ENCODE peak calls at places on chromosomes 13 and 19, in six cellular contexts. X is CD8-positive, alpha-beta T cell; R is SJSA1; C is AG04450; Z is fibroblast of lung; G is effector memory CD4-positive, alpha-beta T cell. F is an unnamed sample.

GRCh38 chr13:24688901-24689300 is 8.7 kb downstream of the ATP12A start:
- DNase-seq in X (no peak), R (no peak), C (no peak), Z (no peak), G (no peak), F (no peak)

GRCh38 chr13:113064534-113065405 is 40.8 kb upstream of the F7 start:
- DNase-seq in X (no peak), R (peak), C (no peak), Z (peak), G (no peak), F (peak)

GRCh38 chr19:19459099-19459498 is 53.6 kb downstream of the GATAD2A start:
- DNase-seq in X (no peak), R (no peak), C (no peak), Z (peak), G (no peak), F (peak)

GRCh38 chr19:34173145-34173956 is 1.0 kb downstream of the LSM14A start:
- DNase-seq in X (peak), R (no peak), C (no peak), Z (peak), G (peak), F (peak)

GRCh38 chr13:34346626-34347025 is 528.7 kb downstream of the RFC3 start:
- DNase-seq in X (no peak), R (no peak), C (no peak), Z (no peak), G (no peak), F (peak)

GRCh38 chr19:5128932-5129389 is 160.0 kb downstream of the KDM4B start:
- DNase-seq in X (no peak), R (no peak), C (no peak), Z (peak), G (no peak), F (no peak)

GRCh38 chr13:102774210-102774560 is 599 bp upstream of the TEX30 start:
- DNase-seq in X (no peak), R (no peak), C (no peak), Z (no peak), G (no peak), F (no peak)

GRCh38 chr13:106597190-106597589 is 29.3 kb upstream of the ARGLU1 start:
- DNase-seq in X (no peak), R (no peak), C (no peak), Z (no peak), G (no peak), F (peak)

GRCh38 chr19:14563989-14564650 is 7.7 kb downstream of the NDUFB7 start:
- DNase-seq in X (peak), R (no peak), C (no peak), Z (no peak), G (peak), F (no peak)

GRCh38 chr13:104043184-104043583 is 977.0 kb upstream of the SLC10A2 start:
- DNase-seq in X (no peak), R (no peak), C (no peak), Z (peak), G (no peak), F (no peak)

GRCh38 chr13:27037171-27037570 is 134.4 kb downstream of the USP12 start:
- DNase-seq in X (no peak), R (no peak), C (no peak), Z (no peak), G (no peak), F (no peak)

GRCh38 chr19:44658069-44658727 is 13.1 kb upstream of the CEACAM19 start:
- DNase-seq in X (no peak), R (no peak), C (no peak), Z (no peak), G (no peak), F (no peak)

GRCh38 chr19:3358919-3359849 is 7.2 kb upstream of the NFIC start:
- DNase-seq in X (peak), R (no peak), C (no peak), Z (peak), G (peak), F (peak)

GRCh38 chr13:47503468-47503867 is 497.6 kb downstream of the SUCLA2 start:
- DNase-seq in X (no peak), R (no peak), C (no peak), Z (no peak), G (no peak), F (no peak)

DNA sequence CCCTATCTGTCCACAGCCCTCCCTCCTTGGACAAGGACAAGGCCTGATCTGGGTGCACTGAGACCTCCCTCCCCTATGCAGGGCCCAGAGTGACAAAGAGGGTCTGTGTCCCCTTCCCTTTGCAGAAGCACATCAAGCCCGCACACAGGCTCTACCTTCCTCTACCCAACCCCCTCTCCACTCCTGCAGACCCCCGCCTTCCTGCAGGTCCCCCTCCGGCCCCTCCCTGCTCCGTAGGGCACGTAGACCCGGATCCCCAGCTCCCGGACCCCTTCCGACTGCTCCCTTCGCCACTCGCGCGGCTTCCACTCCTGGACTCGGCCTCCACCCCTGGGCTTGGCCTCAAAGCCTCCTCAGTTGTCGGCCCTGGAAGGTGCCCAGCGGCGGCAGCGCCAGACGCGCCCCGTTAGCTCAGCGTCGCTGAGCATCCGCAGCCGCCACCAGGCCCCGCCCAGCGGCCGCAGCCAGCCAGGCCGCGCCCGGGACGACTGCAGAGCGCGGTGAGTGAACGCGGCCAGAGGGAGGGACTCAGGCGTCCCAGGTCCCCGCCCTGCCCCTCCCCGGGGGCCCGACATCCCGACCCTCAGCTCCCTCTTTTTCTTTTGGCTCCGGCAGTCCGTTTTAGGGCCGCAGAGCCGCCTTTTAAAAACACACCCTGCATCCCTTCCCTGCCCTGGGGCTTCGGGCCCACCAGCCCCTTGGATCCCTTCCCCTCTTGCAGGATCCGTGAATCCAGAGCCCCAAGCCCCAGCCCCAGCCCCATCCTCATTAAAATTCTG is 1.6 kb upstream of the MYADM start:
- DNase-seq in X (peak), R (peak), C (no peak), Z (peak), G (peak), F (peak)
- H3K4me3 ChIP-seq in X (peak), R (peak), C (peak), Z (peak), G (peak), F (peak)

GRCh38 chr13:108987488-108987887 is 358.1 kb downstream of the MYO16 start:
- DNase-seq in X (no peak), R (no peak), C (no peak), Z (peak), G (no peak), F (peak)
- H3K4me3 ChIP-seq in X (no peak), R (no peak), C (no peak), Z (no peak), G (no peak), F (no peak)

GRCh38 chr13:110561335-110562033 is at the start of gene RAB20:
- DNase-seq in X (peak), R (peak), C (peak), Z (peak), G (peak), F (peak)
- H3K4me3 ChIP-seq in X (peak), R (peak), C (peak), Z (peak), G (peak), F (peak)

DNA sequence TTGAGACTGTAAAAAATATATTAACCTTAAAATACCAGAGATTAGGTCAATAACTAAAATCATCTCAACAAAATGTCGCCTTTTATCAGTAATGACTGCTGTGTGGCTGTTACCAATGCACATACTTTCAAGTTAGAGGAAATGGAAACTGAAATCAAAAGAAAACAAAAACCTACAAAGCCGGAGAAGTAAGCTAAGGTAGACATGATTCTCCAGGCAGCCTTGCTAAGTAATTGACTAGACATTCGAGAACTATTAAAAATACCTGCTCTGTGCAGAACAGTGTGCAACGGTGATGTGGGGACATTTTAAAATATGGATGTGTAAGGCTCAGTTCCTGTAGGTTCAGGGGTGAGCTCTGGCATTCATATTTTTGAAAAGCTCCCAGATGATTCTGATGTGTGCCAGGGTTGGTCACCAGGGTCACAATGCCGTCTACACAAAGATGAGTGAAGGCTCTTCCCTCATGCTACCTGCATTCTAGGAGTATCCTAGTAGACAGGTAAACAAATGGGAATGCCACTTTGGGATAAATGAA is 613 bp upstream of the EPSTI1 start:
- DNase-seq in X (no peak), R (no peak), C (no peak), Z (no peak), G (no peak), F (no peak)
- H3K4me3 ChIP-seq in X (peak), R (peak), C (peak), Z (peak), G (peak), F (peak)

DNA sequence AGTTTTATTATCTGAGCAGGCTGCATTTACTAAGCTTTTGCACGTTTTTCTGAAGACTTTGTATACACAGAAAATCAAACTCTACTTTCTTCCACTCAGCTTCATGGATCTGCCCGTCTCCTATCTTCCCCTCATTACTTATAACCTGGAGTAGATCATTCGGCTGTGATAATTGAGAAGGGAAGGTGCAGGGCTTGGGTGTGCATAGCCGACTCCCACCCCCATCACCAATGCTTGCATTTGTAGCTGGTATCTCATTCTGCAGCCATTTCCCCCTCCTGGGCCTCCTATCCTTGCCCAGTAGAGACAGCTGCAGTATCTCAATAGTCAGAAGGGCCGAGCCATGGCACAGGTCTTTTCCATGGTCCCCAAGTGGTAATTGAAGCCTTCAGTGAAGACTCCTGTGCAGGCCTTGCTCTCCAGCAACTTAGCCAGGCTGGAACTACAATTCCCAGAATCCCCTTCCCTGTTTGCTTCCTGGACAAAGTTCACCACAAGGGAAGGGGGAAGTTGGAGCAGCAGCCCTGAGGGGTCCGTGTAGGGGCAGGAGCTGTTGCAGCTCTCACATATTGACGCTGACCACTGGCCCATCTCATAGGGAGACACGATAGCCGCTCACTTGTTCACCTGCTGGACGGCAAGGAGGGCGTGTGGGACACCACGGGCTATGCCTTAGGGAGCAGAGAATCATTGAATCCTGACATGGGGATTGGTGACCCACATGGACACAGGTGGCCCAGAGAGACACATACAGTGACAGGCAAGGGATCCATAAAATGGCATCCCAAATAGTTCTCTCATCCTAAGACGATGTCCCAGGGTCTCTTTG is 2.1 kb upstream of the SIGLEC8 start:
- DNase-seq in X (no peak), R (peak), C (no peak), Z (no peak), G (no peak), F (peak)
- H3K4me3 ChIP-seq in X (no peak), R (no peak), C (no peak), Z (no peak), G (no peak), F (peak)

GRCh38 chr19:16462757-16463250 is 9.0 kb downstream of the EPS15L1 start:
- DNase-seq in X (no peak), R (no peak), C (no peak), Z (no peak), G (no peak), F (no peak)

GRCh38 chr19:16463341-16463990 is 8.3 kb downstream of the EPS15L1 start:
- DNase-seq in X (no peak), R (no peak), C (no peak), Z (no peak), G (no peak), F (no peak)

GRCh38 chr19:16463991-16464575 is 7.7 kb downstream of the EPS15L1 start:
- DNase-seq in X (no peak), R (no peak), C (no peak), Z (no peak), G (no peak), F (peak)

GRCh38 chr19:16467581-16467980 is 4.2 kb downstream of the EPS15L1 start:
- DNase-seq in X (no peak), R (no peak), C (no peak), Z (no peak), G (no peak), F (no peak)

GRCh38 chr19:16465239-16465638 is 6.5 kb downstream of the EPS15L1 start:
- DNase-seq in X (no peak), R (no peak), C (no peak), Z (no peak), G (no peak), F (no peak)
- H3K4me3 ChIP-seq in X (no peak), R (no peak), C (no peak), Z (no peak), G (no peak), F (no peak)

DNA sequence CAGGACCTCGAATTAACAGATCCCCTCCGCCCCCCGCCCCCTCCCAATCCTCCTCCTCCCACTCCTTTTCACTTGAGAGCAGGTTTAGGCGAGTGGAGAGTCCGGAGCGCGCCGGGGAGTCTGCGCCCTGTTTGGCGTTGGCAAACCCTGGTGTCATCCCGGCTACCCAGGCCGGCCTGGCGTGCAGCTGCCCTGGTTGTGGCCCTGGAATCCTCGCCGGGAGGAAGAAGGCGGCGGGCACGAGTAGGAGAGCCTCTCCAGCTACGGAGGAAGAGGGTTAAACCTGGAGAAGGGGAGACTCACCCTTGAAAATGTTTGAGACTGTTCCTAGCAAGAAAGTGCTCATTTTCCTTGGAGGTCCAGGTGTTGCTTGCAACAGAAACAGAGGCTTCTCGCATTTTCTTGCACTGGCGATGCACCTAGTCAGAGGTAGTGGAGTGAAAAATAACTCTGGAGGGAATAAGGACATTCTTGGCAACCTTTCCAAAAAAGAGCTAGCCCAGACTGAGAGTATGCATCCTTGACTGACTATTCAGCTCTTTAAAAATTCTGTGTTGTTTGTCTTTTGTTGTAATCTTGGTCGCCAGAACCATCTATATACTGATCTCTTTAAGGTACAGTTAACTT is 1.3 kb upstream of the SOX21 start:
- DNase-seq in X (no peak), R (no peak), C (no peak), Z (no peak), G (no peak), F (no peak)
- H3K4me3 ChIP-seq in X (no peak), R (no peak), C (no peak), Z (no peak), G (no peak), F (no peak)

DNA sequence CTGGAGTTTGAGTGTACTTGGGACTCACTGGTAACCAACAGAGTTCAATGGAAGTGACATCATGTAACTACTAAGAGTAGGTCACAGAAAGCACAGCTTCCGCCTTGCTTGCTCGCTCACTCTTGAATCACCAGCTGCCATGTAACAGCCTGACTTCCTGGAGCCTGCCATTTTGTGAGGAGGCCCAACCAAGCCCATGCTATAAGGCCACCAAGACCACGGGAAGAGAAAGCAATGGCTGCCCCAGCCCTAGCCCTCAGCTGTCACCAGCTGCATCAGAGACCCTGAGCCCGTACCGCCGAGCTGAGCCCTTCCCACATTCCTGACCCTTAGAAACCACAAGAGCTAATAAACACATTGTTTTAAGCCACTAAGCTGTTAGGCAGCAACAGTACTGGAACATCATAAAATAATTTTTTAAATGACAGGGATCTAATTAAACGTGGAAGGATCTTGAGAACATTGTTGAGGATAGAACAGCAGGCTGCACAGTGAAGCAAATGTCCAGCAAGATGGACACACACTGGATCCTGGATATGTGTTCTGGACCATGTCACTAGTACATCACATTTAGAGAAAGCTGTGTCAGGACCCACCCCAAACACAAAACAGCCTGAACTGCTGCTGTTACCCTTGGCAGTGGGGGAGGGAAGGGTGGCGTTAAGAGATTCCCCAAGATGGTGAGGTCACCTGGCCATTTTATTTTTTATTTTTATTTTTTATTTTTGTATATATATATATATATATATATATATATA is 21.7 kb upstream of the LDLR start:
- DNase-seq in X (no peak), R (no peak), C (no peak), Z (no peak), G (no peak), F (no peak)
- H3K4me3 ChIP-seq in X (no peak), R (no peak), C (no peak), Z (no peak), G (no peak), F (no peak)

GRCh38 chr19:17473041-17473440 is 2.7 kb downstream of the SLC27A1 start:
- DNase-seq in X (no peak), R (no peak), C (peak), Z (peak), G (no peak), F (peak)

GRCh38 chr19:17479325-17479791 is 9.0 kb downstream of the SLC27A1 start:
- DNase-seq in X (no peak), R (no peak), C (no peak), Z (peak), G (no peak), F (peak)

GRCh38 chr19:17471410-17472125 is 1.2 kb downstream of the SLC27A1 start:
- DNase-seq in X (no peak), R (no peak), C (no peak), Z (no peak), G (no peak), F (no peak)

GRCh38 chr19:17470204-17470841 is at the start of gene SLC27A1:
- DNase-seq in X (peak), R (peak), C (peak), Z (peak), G (peak), F (peak)

DNA sequence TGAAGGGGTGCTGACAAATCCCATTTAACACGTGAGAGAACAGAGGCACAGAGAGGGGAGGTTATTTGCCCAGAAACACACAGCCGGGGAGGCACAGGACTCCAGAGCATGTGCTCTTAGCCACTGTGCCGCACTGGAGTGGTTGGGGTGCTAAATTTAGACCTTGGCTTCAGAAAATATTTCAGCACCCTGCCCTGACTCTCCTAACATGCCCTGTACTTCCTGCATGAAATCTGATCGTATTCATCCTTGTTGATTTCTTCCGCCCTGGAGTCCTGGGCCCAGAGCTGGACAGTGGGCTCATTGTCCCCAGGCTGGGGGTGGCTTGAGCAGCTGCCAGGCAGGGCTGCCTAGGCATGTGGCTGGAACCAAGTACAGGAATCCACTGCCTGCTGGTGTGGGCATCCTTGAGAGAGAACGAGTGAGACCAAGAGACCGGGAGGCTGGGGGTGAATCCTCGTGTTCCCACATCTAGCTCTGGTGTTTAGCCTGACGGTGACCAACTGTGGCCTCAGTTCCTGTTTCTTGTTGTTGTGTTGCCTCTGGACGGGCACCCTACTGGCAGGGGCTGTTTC is 5.3 kb downstream of the SLC27A1 start:
- DNase-seq in X (no peak), R (no peak), C (no peak), Z (peak), G (no peak), F (peak)
- H3K4me3 ChIP-seq in X (no peak), R (no peak), C (no peak), Z (no peak), G (no peak), F (peak)

F was measured in adipocyte.